ENCODE peak calls at places on chromosomes 6 and 20, in nine cellular contexts. W, C, L, P, M, V, H, X and U are unnamed samples.

GRCh38 chr20:63941282-63942060 is 14.7 kb downstream of the UCKL1 start:
- DNase-seq in L (no peak), M (no peak), X (no peak), P (peak; percentile 78), H (no peak), W (peak; percentile 58), C (no peak), V (no peak), U (no peak)

GRCh38 chr6:66526061-66526460 is 819.0 kb upstream of the EYS start:
- DNase-seq in M (no peak), L (no peak), H (no peak), X (no peak), W (no peak), C (no peak), V (no peak), P (no peak), U (no peak)

GRCh38 chr6:35048631-35049083 is 92.5 kb downstream of the TCP11 start:
- DNase-seq in P (no peak), W (peak; percentile 55), V (no peak), L (no peak), H (peak; percentile 78), X (peak; percentile 94), M (peak; percentile 68), C (no peak), U (no peak)

GRCh38 chr6:79338493-79338892 is 104.0 kb upstream of the HMGN3 start:
- DNase-seq in V (no peak), X (no peak), L (no peak), W (no peak), H (no peak), C (no peak), M (no peak), P (no peak), U (no peak)

GRCh38 chr6:147611992-147612391 is 103.5 kb downstream of the SAMD5 start:
- DNase-seq in H (no peak), C (no peak), M (no peak), P (no peak), V (no peak), L (no peak), X (no peak), W (no peak), U (no peak)

GRCh38 chr20:49945701-49946477 is 9.7 kb downstream of the RNF114 start:
- DNase-seq in C (no peak), P (no peak), M (no peak), W (no peak), H (no peak), V (no peak), X (no peak), L (no peak), U (no peak)

GRCh38 chr20:31985152-31985551 is 17.2 kb downstream of the XKR7 start:
- DNase-seq in V (no peak), H (no peak), X (no peak), L (no peak), C (no peak), P (no peak), W (no peak), M (no peak), U (no peak)

GRCh38 chr6:33847867-33848266 is 44.1 kb upstream of the MLN start:
- DNase-seq in H (no peak), P (no peak), W (no peak), M (no peak), L (no peak), X (no peak), C (no peak), V (no peak), U (no peak)

GRCh38 chr6:28212510-28213212 is 12.4 kb upstream of the ZSCAN9 start:
- DNase-seq in M (peak; percentile 75), X (peak; percentile 89), H (peak; percentile 86), W (no peak), P (peak; percentile 96), V (peak; percentile 97), L (no peak), C (peak; percentile 73), U (peak; percentile 85)

GRCh38 chr20:40970218-40970617 is 58.4 kb upstream of the TOP1 start:
- DNase-seq in P (no peak), C (no peak), H (no peak), M (no peak), W (no peak), L (peak; percentile 64), V (no peak), X (peak; percentile 16), U (no peak)

GRCh38 chr6:80641591-80641990 is 535.1 kb downstream of the BCKDHB start:
- DNase-seq in W (no peak), C (no peak), P (peak; percentile 6), X (peak; percentile 25), M (peak; percentile 17), H (no peak), L (no peak), V (no peak), U (peak; percentile 66)

GRCh38 chr6:8131265-8131897 is 29.0 kb upstream of the EEF1E1 start:
- DNase-seq in M (peak; percentile 77), L (no peak), P (peak; percentile 68), X (peak; percentile 84), H (peak; percentile 64), W (peak; percentile 36), C (peak; percentile 28), V (no peak), U (peak; percentile 66)

GRCh38 chr6:127023001-127023778 is 95.3 kb upstream of the RSPO3 start:
- DNase-seq in W (no peak), H (no peak), P (no peak), C (no peak), M (no peak), X (no peak), V (no peak), L (no peak), U (no peak)

GRCh38 chr6:77034161-77034560 is 429.1 kb downstream of the HTR1B start:
- DNase-seq in H (peak; percentile 97), L (no peak), M (peak; percentile 89), X (peak; percentile 98), C (no peak), W (no peak), P (peak; percentile 29), V (no peak), U (peak; percentile 98)

GRCh38 chr6:44074383-44075136 is 52.7 kb downstream of the MRPL14 start:
- DNase-seq in L (no peak), P (peak; percentile 74), H (peak; percentile 82), V (no peak), M (peak; percentile 84), W (peak; percentile 70), X (peak; percentile 81), C (peak; percentile 73), U (peak; percentile 76)

GRCh38 chr6:44072452-44072958 is 54.7 kb downstream of the MRPL14 start:
- DNase-seq in P (no peak), C (no peak), H (no peak), V (no peak), L (no peak), W (no peak), M (no peak), X (no peak), U (no peak)

GRCh38 chr6:44071670-44072451 is 55.4 kb downstream of the MRPL14 start:
- DNase-seq in C (no peak), L (no peak), H (peak; percentile 96), W (no peak), V (no peak), X (peak; percentile 91), M (peak; percentile 94), P (peak; percentile 59), U (peak; percentile 95)

GRCh38 chr6:44073612-44074382 is 53.5 kb downstream of the MRPL14 start:
- DNase-seq in H (no peak), P (no peak), C (no peak), W (no peak), V (no peak), X (no peak), L (no peak), M (peak; percentile 14), U (no peak)

DNA sequence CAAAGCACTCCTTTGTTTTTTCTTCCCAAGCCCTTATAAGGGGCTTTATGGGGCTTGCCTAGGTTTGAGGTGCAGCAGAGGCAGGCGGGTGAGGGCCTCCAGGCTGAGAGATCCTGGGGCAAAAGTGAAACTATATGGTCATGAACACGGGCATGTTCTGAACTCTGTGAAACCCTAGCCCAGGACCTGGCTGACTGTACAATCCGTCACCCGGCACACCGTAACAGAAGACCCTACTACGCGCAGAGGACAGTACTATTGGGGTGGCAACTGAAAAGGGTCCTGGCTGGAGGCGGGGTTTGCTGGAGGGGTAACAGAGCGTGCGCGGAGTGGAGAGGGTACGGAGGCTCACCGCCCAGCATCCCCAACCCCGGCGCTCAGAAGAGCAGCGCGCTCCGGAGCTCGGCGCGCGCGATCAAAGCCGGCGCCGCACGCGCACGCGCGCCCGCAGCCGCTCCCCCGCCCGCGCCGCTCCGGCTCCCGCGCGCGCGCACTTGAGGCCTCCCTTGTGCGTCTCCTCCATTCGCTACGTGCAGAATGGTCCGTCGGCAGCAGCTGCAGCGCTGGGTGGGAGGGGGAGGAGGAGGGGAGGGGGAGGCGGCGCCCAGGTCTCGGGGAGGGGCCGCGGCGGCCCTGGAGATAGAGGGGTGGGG is 54.2 kb downstream of the MRPL14 start:
- DNase-seq in L (no peak), P (peak; percentile 83), M (peak; percentile 84), W (peak; percentile 84), X (peak; percentile 80), V (no peak), C (peak; percentile 72), H (peak; percentile 79), U (peak; percentile 67)
- H3K4me3 ChIP-seq in L (peak overlapping the region; percentile 78), P (peak overlapping the region; percentile 49), M (peak overlapping the region; percentile 53), W (peak overlapping the region; percentile 60), X (peak overlapping the region; percentile 54), V (peak overlapping the region; percentile 45), C (peak overlapping the region; percentile 40), H (peak overlapping the region; percentile 34), U (peak overlapping the region; percentile 45)

DNA sequence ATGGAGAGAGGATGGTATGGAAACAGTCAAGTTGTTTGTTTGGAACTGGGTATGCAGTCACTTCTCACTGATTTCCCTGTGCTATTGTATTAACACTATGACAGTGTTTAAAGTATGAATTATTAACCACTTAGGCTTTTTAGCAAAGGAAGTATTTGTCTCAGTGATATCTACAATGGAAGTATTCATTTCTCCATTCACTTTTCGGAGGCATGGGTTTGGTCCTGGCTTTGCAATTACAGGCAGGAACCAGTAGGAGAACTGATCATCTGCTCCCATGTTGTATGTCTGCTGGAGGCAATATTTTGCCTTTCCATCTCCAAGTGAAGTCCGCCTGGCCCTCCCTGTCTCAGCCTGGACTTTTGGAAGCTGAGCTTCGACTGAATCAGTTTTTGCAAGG is 30.6 kb upstream of the EXOC2 start:
- DNase-seq in X (peak; percentile 13), M (no peak), V (no peak), L (no peak), P (no peak), W (no peak), H (no peak), C (peak; percentile 21), U (no peak)
- TF ChIP-seq CTCF in X (peak; percentile 47), M (peak; percentile 26), V (peak; percentile 29), L (no peak), P (peak; percentile 30), W (no peak), H (peak; percentile 36), C (no peak), U (peak; percentile 47)

GRCh38 chr20:4720121-4720976 is 1.4 kb upstream of the PRND start:
- DNase-seq in C (peak; percentile 90), M (peak; percentile 81), P (peak; percentile 66), V (peak; percentile 39), L (no peak), W (peak; percentile 83), X (peak; percentile 80), H (peak; percentile 71), U (peak; percentile 40)
- H3K4me3 ChIP-seq in C (peak overlapping the region; percentile 23), M (no peak overlapping the region), P (no peak overlapping the region), V (no peak overlapping the region), L (peak overlapping the region; percentile 28), W (no peak overlapping the region), X (no peak overlapping the region), H (no peak overlapping the region), U (no peak overlapping the region)

DNA sequence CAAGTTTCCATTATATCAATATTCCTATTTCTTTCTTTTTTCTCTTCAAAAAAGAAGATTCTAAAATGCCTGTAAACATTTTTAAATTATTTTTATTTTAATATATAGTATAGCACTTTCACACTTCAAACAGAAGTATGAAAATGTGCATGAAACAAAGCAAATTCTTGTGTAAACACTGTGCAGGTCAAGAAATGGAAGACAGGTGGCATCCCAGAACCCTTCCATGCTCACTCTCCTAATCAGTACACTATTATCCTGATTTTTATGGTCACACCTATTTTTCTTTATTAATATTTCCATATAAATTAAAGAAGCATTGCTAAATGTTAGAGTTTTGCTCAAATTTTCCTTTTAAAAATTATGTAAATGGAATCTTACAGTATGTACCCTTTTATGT is 561.6 kb upstream of the RNF217 start:
- DNase-seq in C (no peak), X (peak; percentile 25), V (no peak), M (no peak), W (no peak), L (no peak), P (peak; percentile 4), H (no peak), U (no peak)
- TF ChIP-seq CTCF in C (no peak), X (peak; percentile 57), V (peak; percentile 45), M (no peak), W (no peak), L (no peak), P (peak; percentile 32), H (peak; percentile 20), U (peak; percentile 46)